ENCODE peak calls at places on chromosome 7, in four cellular contexts. F, W, H and R are unnamed samples.

GRCh38 chr7:43248961-43249807 is 136.7 kb downstream of the HECW1 start:
- DNase-seq in W (peak; percentile 86), F (peak; percentile 62), H (peak; percentile 21), R (peak; percentile 62)

GRCh38 chr7:92904292-92905131 is 68.1 kb upstream of the CDK6 start:
- DNase-seq in F (peak; percentile 96), H (peak; percentile 98), W (peak; percentile 48), R (peak; percentile 78)

GRCh38 chr7:77328669-77329068 is 87.5 kb downstream of the GSAP start:
- DNase-seq in W (no peak), F (peak; percentile 49), H (peak; percentile 51), R (peak; percentile 57)

GRCh38 chr7:28954446-28954845 is 3.7 kb downstream of the TRIL start:
- DNase-seq in H (no peak), F (no peak), W (no peak), R (no peak)

GRCh38 chr7:129332354-129333056 is 101.7 kb upstream of the STRIP2 start:
- DNase-seq in F (peak; percentile 48), W (peak; percentile 37), H (peak; percentile 74), R (peak; percentile 63)

GRCh38 chr7:157997471-157997870 is 590.2 kb downstream of the PTPRN2 start:
- DNase-seq in F (no peak), W (no peak), H (no peak), R (no peak)

GRCh38 chr7:43199333-43199732 is 86.9 kb downstream of the HECW1 start:
- DNase-seq in W (no peak), F (peak; percentile 63), H (peak; percentile 74), R (no peak)

GRCh38 chr7:25965405-25966123 is 186.4 kb upstream of the NFE2L3 start:
- DNase-seq in W (no peak), H (peak; percentile 4), F (peak; percentile 5), R (no peak)

GRCh38 chr7:12056381-12056780 is 154.7 kb upstream of the TMEM106B start:
- DNase-seq in W (no peak), H (peak; percentile 27), F (peak; percentile 14), R (peak; percentile 39)

GRCh38 chr7:4814463-4814862 is 39.0 kb downstream of the AP5Z1 start:
- DNase-seq in H (no peak), F (no peak), W (no peak), R (no peak)

GRCh38 chr7:18530224-18531179 is 35.0 kb downstream of the HDAC9 start:
- DNase-seq in H (peak; percentile 42), W (no peak), F (no peak), R (no peak)

GRCh38 chr7:55021053-55021452 is 2.2 kb downstream of the EGFR start:
- DNase-seq in W (no peak), F (no peak), H (no peak), R (no peak)

GRCh38 chr7:90246184-90246583 is 1.2 kb downstream of the CFAP69 start:
- DNase-seq in W (no peak), H (peak; percentile 55), F (no peak), R (peak; percentile 71)

GRCh38 chr7:76060842-76061241 is 12.9 kb downstream of the MDH2 start:
- DNase-seq in H (no peak), W (no peak), F (no peak), R (peak; percentile 44)

GRCh38 chr7:105488219-105488571 is 33.9 kb downstream of the PUS7 start:
- DNase-seq in W (no peak), H (no peak), F (no peak), R (no peak)
- TF ChIP-seq CTCF in W (no peak), H (no peak), F (no peak), R (no peak)

DNA sequence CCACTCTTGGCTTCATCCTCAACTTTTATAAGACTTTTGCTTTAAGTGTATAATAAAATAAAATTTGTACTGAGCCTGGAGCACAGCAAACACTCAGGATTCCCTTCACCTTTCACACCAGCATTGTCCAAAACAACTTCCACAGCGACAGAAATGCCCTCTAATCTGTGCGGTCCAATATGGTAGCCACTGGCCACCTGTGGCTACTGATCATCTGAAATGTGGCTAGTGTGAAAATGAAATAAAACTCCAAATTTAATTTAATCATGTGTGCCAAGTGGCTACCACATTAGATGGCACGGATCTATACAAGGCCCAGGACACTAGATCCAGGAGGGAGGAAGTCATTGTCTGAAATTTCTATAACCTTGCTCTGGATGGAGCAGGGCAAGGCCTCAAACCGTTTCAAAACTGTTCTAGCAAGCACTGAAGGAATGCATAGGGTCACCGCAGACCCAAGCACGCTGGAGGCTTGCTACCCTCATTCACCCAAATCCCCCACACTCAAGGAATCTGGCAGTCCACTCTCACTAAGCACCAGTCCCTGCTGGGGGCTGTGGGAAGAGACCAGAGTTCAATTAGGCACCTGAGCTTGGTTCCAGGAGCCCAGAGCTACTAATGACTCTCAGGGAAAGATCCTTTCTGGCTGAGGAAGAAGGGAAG is 6.3 kb upstream of the MYO1G start:
- DNase-seq in F (peak; percentile 16), W (no peak), H (no peak), R (no peak)
- H3K4me3 ChIP-seq in F (peak overlapping the region; percentile 96), W (peak overlapping the region; percentile 64), H (peak overlapping the region; percentile 83), R (peak overlapping the region; percentile 74)

GRCh38 chr7:74253975-74254857 is at the start of gene RFC2:
- DNase-seq in H (peak; percentile 97), W (peak; percentile 97), F (peak; percentile 96), R (peak; percentile 94)
- TF ChIP-seq CTCF in H (peak; percentile 15), W (no peak), F (peak; percentile 21), R (peak; percentile 4)

DNA sequence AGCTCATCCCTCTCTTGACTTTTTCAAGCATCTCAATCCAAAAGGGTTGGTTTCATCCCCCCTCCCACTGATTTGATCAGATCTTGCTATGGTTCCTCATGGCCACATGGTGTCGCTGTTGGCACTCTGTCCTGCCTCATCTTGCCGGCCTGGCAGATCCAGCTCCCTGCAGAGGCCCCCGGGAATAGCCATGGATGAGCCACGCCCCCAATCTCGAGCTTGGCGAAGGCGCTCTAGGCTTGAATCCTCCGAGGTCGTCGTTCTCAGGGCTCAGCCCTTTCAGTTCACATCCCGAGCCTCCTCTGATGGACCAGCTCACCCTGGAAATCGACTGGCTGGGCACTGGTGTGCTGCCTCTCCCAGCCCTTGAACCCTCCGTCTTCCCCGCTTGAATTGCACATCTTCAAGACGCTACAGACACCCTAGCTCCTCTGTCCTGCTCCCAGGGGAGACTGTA is 628.7 kb downstream of the TYW1 start:
- DNase-seq in W (peak; percentile 77), F (peak; percentile 43), H (peak; percentile 44), R (peak; percentile 37)
- H3K4me3 ChIP-seq in W (peak overlapping the region; percentile 31), F (no peak overlapping the region), H (no peak overlapping the region), R (no peak overlapping the region)

GRCh38 chr7:137130751-137131158 is 212.8 kb downstream of the PTN start:
- DNase-seq in W (no peak), H (peak; percentile 71), F (peak; percentile 64), R (peak; percentile 77)
- TF ChIP-seq CTCF in W (no peak), H (no peak), F (no peak), R (no peak)